ENCODE peak calls at places on chromosomes 6 and 20, in four cellular contexts. P is A549, X is HepG2, T is SK-N-SH. A is an unnamed sample.

GRCh38 chr6:119814609-119815400 is 465.2 kb upstream of the MAN1A1 start:
- DNase-seq in P (no peak), X (no peak), T (no peak), A (no peak)

GRCh38 chr20:35991142-35991771 is 22.9 kb downstream of the CNBD2 start:
- DNase-seq in P (peak; percentile 79), X (peak; percentile 35), T (peak; percentile 49), A (no peak)

GRCh38 chr6:157148391-157149323 is 174.7 kb downstream of the TMEM242 start:
- DNase-seq in P (peak; percentile 82), X (no peak), T (peak; percentile 97), A (no peak)

GRCh38 chr6:121849477-121849876 is 414.0 kb downstream of the GJA1 start:
- DNase-seq in P (peak; percentile 35), X (peak; percentile 67), T (peak; percentile 59), A (no peak)

GRCh38 chr6:91387290-91388062 is 800.6 kb upstream of the MAP3K7 start:
- DNase-seq in P (no peak), X (no peak), T (no peak), A (no peak)

GRCh38 chr6:11851405-11851804 is 72.8 kb upstream of the ADTRP start:
- DNase-seq in P (no peak), X (no peak), T (no peak), A (no peak)

GRCh38 chr20:57811373-57812020 is 101.7 kb upstream of the PMEPA1 start:
- DNase-seq in P (no peak), X (no peak), T (no peak), A (no peak)

GRCh38 chr6:118537579-118537978 is 10.5 kb upstream of the PLN start:
- DNase-seq in P (no peak), X (no peak), T (no peak), A (no peak)

GRCh38 chr6:43120938-43121913 is 45.1 kb downstream of the PTK7 start:
- DNase-seq in P (no peak), X (no peak), T (no peak), A (no peak)

GRCh38 chr6:121442591-121442990 is 7.1 kb downstream of the GJA1 start:
- DNase-seq in P (no peak), X (no peak), T (no peak), A (no peak)

GRCh38 chr6:168158980-168159349 is 80.0 kb upstream of the FRMD1 start:
- DNase-seq in P (no peak), X (no peak), T (no peak), A (no peak)

GRCh38 chr6:157270916-157271315 is 52.4 kb downstream of the TMEM242 start:
- DNase-seq in P (no peak), X (no peak), T (no peak), A (no peak)

GRCh38 chr6:17710331-17710730 is 3.6 kb upstream of the NUP153 start:
- DNase-seq in P (no peak), X (peak; percentile 24), T (no peak), A (no peak)

GRCh38 chr6:158707826-158708225 is 58.0 kb downstream of the SYTL3 start:
- DNase-seq in P (no peak), X (no peak), T (no peak), A (no peak)

GRCh38 chr20:37284691-37285124 is 4.7 kb upstream of the MANBAL start:
- DNase-seq in P (no peak), X (no peak), T (no peak), A (no peak)

GRCh38 chr6:41940759-41941279 is 789 bp downstream of the CCND3 start:
- DNase-seq in P (no peak), X (no peak), T (peak; percentile 67), A (no peak)

GRCh38 chr6:3352678-3353077 is 93.9 kb downstream of the PSMG4 start:
- DNase-seq in P (no peak), X (no peak), T (no peak), A (no peak)

GRCh38 chr6:143783077-143783476 is 60.1 kb upstream of the LTV1 start:
- DNase-seq in P (no peak), X (no peak), T (no peak), A (no peak)

GRCh38 chr6:37819802-37820712 is 530 bp downstream of the ZFAND3 start:
- DNase-seq in P (peak; percentile 22), X (peak; percentile 54), T (peak; percentile 64), A (peak; percentile 25)

GRCh38 chr20:63142933-63143332 is 73.0 kb downstream of the YTHDF1 start:
- DNase-seq in P (no peak), X (no peak), T (no peak), A (no peak)

GRCh38 chr6:139161169-139161568 is 26.3 kb downstream of the HECA start:
- DNase-seq in P (no peak), X (peak; percentile 5), T (no peak), A (no peak)

GRCh38 chr6:113306552-113307145 is 550.5 kb upstream of the MARCKS start:
- DNase-seq in P (peak; percentile 0), X (peak; percentile 62), T (no peak), A (peak; percentile 57)

GRCh38 chr6:156016186-156016976 is 560.7 kb upstream of the NOX3 start:
- DNase-seq in P (no peak), X (no peak), T (no peak), A (no peak)

GRCh38 chr20:47453167-47453782 is 48.4 kb upstream of the NCOA3 start:
- DNase-seq in P (peak; percentile 50), X (peak; percentile 85), T (no peak), A (peak; percentile 92)
- TF ChIP-seq PBX3 in P (peak; percentile 64), X (no peak), T (peak; percentile 60), A (no peak)

DNA sequence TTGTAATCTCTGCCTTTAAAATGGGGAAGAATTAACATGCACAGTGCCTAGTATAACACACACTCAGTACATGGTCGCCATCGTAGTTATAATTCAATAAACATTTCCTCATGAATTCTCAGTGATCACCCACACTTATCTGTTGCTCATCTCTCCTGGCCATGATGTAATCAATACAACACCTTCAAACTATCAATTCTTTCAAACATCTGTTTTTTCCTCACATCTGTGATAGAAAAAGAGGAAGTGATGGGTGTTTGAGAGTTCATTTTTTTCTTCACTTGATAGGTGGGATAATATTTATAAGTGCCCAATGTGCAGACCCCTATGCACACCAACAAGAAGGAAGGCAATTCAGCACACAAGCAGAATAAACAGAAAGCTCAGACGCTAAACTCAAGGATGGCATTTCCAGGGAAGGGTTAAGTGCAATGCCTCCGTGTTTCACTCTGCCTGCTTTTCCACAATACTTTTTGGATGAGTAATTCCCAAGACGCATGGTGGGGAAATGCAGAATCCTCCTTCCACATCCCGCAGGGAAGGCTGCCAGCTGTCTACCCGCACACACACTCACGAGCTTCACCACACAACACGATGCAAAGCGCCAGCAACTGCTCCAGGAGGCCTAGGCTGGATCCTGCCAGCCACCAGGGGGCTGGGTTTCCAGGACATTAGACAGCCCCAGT is 100.3 kb downstream of the GMPR start:
- DNase-seq in P (peak; percentile 51), X (no peak), T (peak; percentile 59), A (no peak)
- TF ChIP-seq REST in P (no peak), X (no peak), T (peak; percentile 76), A (no peak)

DNA sequence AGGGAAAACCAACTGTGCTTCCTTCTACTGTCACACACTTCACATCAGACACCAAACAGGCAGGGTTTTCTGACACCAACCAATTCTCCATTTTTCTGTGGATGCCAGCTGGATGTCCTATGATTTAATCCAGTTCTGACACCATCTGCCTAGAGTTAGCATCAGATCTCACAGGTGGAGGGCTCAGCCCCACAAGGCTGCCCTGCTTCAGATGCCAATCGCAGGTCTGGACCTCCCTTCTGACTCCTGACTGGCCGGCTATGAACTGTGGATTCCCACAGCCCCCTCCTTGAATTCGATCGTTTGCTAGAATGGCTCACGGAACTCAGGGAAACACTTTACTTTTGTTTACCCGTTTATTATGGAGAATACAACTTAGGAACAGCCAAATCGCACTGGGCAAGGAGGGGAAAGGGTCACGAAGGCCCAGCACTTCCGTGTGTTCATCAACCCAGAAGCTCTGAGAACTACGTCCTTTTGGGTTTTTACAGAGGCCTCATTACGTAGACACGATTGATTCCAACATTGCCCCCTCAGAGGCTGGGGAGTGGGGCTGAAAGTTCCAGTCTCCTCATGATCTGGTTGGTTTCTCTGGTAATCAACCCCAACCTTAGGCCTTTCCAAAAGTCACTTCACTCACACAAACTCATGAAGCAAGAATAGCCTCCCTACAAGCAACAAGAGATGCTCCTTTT is 25.4 kb upstream of the MAS1 start:
- DNase-seq in P (no peak), X (no peak), T (no peak), A (no peak)
- TF ChIP-seq PBX3 in P (no peak), X (no peak), T (no peak), A (no peak)

DNA sequence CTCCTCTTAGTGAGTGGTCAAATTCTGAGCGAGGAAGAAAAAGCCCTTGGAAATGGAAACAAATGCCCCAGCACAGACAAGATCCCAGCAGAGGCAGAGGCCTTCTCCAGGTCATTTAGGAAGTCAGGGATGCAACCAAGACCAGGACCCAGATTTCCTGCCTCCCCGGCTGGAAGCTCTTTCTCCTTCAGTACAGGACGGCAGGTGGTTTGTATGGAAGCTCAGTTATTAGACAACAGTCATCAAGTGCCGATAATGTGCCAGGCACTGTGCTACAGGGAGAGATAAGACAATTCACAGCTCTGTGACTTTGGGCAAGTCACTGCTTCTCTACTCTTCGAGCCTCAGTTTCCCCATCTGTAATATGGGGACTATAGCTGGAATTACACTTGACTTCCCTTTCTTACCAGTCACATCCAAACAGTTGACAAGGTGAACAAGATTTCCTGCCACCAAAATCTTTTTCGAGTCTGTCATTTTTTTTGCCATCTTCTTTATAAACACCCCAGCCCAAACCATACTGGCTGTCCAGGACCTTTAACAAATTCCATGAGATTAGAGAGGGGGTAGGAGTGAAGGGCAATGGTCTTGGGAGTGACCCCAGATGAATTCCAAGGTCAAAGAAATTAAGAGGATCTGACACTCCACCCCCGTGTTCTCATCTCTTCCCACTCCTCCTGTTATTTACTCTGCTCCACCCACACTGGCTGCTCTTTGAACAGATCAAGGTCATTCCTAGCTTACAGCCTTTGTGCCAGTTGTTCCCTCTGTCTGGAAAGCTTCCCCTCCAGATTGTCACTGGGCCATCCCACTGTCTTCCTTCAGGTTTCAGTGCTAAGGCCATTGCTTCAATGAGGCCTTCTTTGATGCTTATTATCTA is 6.0 kb downstream of the MMP9 start:
- DNase-seq in P (no peak), X (peak; percentile 82), T (no peak), A (no peak)
- TF ChIP-seq REST in P (no peak), X (peak; percentile 36), T (no peak), A (no peak)

DNA sequence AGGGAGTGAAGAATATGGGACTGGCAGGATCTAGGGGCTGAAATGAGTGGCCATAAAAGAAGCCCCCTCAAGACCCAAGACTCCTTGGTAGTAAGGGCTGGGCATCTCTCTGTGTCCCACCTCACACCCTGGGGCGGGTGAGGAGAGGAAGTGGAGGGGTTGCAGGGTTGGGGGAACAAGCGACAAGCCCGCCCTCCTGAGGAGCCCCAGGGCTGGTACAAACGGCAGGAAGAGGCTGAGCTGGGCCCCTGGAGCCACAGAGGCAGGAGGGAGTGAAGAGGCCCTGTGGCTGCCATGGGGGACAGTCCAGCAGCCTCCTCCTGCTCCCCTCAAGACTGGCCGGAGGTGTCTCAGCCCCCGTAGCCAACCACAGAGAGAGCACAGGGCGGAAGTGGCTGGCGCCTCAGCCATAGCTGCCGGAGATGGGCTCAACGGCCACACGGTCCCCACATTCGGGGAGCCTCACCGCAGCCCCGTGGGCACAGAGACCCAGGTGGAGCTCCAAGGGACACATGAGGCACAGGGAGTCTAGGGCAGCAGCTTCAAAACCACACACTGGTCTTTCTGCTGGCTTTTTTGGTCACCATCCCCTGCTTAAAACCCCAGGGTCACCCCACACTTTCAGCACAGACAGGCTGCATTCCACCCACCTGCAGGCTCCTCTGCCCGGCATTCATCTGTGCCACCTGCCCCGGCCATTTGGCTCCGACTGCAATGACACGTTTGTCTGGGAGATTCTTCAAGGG is 586 bp downstream of the C20orf203 start:
- DNase-seq in P (no peak), X (no peak), T (no peak), A (no peak)
- TF ChIP-seq PBX3 in P (no peak), X (no peak), T (no peak), A (no peak)